ENCODE peak calls at places on chromosomes 16 and 17, in four cellular contexts. One of them, this sample, is unnamed.

GRCh38 chr16:76756951-76757350 is 434.0 kb upstream of the MON1B start:
- DNase-seq in COR-L47: no peak
- DNase-seq in globus pallidus: no peak
- DNase-seq in heart right ventricle: no peak
- DNase-seq in this sample: no peak

GRCh38 chr17:72726936-72727335 is 365.6 kb downstream of the SLC39A11 start:
- DNase-seq in heart right ventricle: no peak
- DNase-seq in COR-L47: no peak
- DNase-seq in globus pallidus: no peak
- DNase-seq in this sample: no peak

GRCh38 chr16:48426244-48427135 is 41.3 kb upstream of the SIAH1 start:
- DNase-seq in globus pallidus: no peak
- DNase-seq in COR-L47: no peak
- DNase-seq in heart right ventricle: no peak
- DNase-seq in this sample: peak; percentile 37

GRCh38 chr17:81959362-81960129 is 1.4 kb downstream of the NOTUM start:
- DNase-seq in COR-L47: peak; percentile 36
- DNase-seq in globus pallidus: no peak
- DNase-seq in heart right ventricle: peak; percentile 48
- DNase-seq in this sample: no peak

GRCh38 chr17:21001813-21002221 is 41.0 kb downstream of the USP22 start:
- DNase-seq in heart right ventricle: no peak
- DNase-seq in globus pallidus: peak; percentile 75
- DNase-seq in COR-L47: no peak
- DNase-seq in this sample: no peak

GRCh38 chr16:75308011-75308410 is 56.6 kb upstream of the BCAR1 start:
- DNase-seq in COR-L47: no peak
- DNase-seq in globus pallidus: no peak
- DNase-seq in heart right ventricle: no peak
- DNase-seq in this sample: no peak

GRCh38 chr16:19274178-19274797 is 11.2 kb upstream of the CLEC19A start:
- DNase-seq in heart right ventricle: no peak
- DNase-seq in globus pallidus: no peak
- DNase-seq in COR-L47: no peak
- DNase-seq in this sample: no peak

GRCh38 chr16:53680756-53681155 is 22.9 kb downstream of the RPGRIP1L start:
- DNase-seq in COR-L47: no peak
- DNase-seq in globus pallidus: no peak
- DNase-seq in heart right ventricle: no peak
- DNase-seq in this sample: no peak

GRCh38 chr17:56815711-56816110 is 18.0 kb downstream of the C17orf67 start:
- DNase-seq in COR-L47: no peak
- DNase-seq in globus pallidus: no peak
- DNase-seq in heart right ventricle: no peak
- DNase-seq in this sample: no peak

GRCh38 chr17:82702161-82702932 is 3.8 kb upstream of the RAB40B start:
- DNase-seq in heart right ventricle: no peak
- DNase-seq in COR-L47: no peak
- DNase-seq in globus pallidus: no peak
- DNase-seq in this sample: no peak

GRCh38 chr16:89923640-89924297 is 627 bp downstream of the TUBB3 start:
- DNase-seq in globus pallidus: no peak
- DNase-seq in COR-L47: peak; percentile 89
- DNase-seq in heart right ventricle: no peak
- DNase-seq in this sample: no peak

GRCh38 chr16:85750827-85751641 is at the start of gene C16orf74:
- DNase-seq in COR-L47: no peak
- DNase-seq in heart right ventricle: no peak
- DNase-seq in globus pallidus: no peak
- DNase-seq in this sample: no peak

GRCh38 chr17:61466246-61466645 is 14.0 kb downstream of the TBX4 start:
- DNase-seq in COR-L47: no peak
- DNase-seq in heart right ventricle: no peak
- DNase-seq in globus pallidus: no peak
- DNase-seq in this sample: no peak

GRCh38 chr17:81556175-81556691 is 4.1 kb upstream of the FAAP100 start:
- DNase-seq in COR-L47: no peak
- DNase-seq in heart right ventricle: no peak
- DNase-seq in globus pallidus: no peak
- DNase-seq in this sample: no peak

GRCh38 chr17:27832851-27833250 is 32.5 kb upstream of the NOS2 start:
- DNase-seq in heart right ventricle: no peak
- DNase-seq in globus pallidus: no peak
- DNase-seq in COR-L47: no peak
- DNase-seq in this sample: no peak

GRCh38 chr16:785563-786535 is 2.3 kb downstream of the RPUSD1 start:
- DNase-seq in COR-L47: peak; percentile 29
- DNase-seq in globus pallidus: peak; percentile 26
- DNase-seq in heart right ventricle: peak; percentile 31
- DNase-seq in this sample: no peak

GRCh38 chr17:80956321-80957190 is 35.1 kb upstream of the CHMP6 start:
- DNase-seq in globus pallidus: no peak
- DNase-seq in COR-L47: no peak
- DNase-seq in heart right ventricle: no peak
- DNase-seq in this sample: no peak

GRCh38 chr16:84794626-84795025 is 25.2 kb upstream of the CRISPLD2 start:
- DNase-seq in COR-L47: no peak
- DNase-seq in globus pallidus: no peak
- DNase-seq in heart right ventricle: no peak
- DNase-seq in this sample: no peak

GRCh38 chr17:34318474-34318873 is 761 bp upstream of the CCL8 start:
- DNase-seq in heart right ventricle: no peak
- DNase-seq in COR-L47: no peak
- DNase-seq in globus pallidus: no peak
- DNase-seq in this sample: no peak

GRCh38 chr17:38353084-38353604 is 1.5 kb downstream of the SOCS7 start:
- DNase-seq in globus pallidus: no peak
- DNase-seq in COR-L47: no peak
- DNase-seq in heart right ventricle: no peak
- DNase-seq in this sample: no peak

GRCh38 chr16:87153326-87153725 is 163.9 kb downstream of the C16orf95 start:
- DNase-seq in COR-L47: no peak
- DNase-seq in globus pallidus: no peak
- DNase-seq in heart right ventricle: no peak
- DNase-seq in this sample: no peak

GRCh38 chr16:51271156-51271555 is 120.1 kb upstream of the SALL1 start:
- DNase-seq in heart right ventricle: no peak
- DNase-seq in COR-L47: no peak
- DNase-seq in globus pallidus: no peak
- DNase-seq in this sample: no peak

GRCh38 chr16:49459953-49460735 is 86.5 kb downstream of the C16orf78 start:
- DNase-seq in globus pallidus: no peak
- DNase-seq in heart right ventricle: peak; percentile 1
- DNase-seq in COR-L47: no peak
- DNase-seq in this sample: no peak

GRCh38 chr17:48718162-48718780 is 4.0 kb downstream of the PRAC1 start:
- DNase-seq in globus pallidus: no peak
- DNase-seq in heart right ventricle: no peak
- DNase-seq in COR-L47: no peak
- DNase-seq in this sample: no peak

GRCh38 chr17:40287494-40288369 is at the start of gene CDC6:
- DNase-seq in globus pallidus: peak; percentile 100
- DNase-seq in COR-L47: peak; percentile 99
- DNase-seq in heart right ventricle: peak; percentile 99
- DNase-seq in this sample: peak; percentile 99

This sample was measured in astrocyte of the cerebellum.